ENCODE peak calls at places on chromosomes 7 and 10, in seven cellular contexts. L, O, E, P, B, X and U are unnamed samples.

GRCh38 chr7:56053379-56053778 is 1.8 kb downstream of the CCT6A start:
- DNase-seq in L (no peak), O (no peak), E (no peak), P (no peak), B (no peak), X (no peak), U (no peak)

GRCh38 chr10:119860866-119861601 is 11.6 kb downstream of the MCMBP start:
- DNase-seq in L (no peak), O (no peak), E (no peak), P (no peak), B (peak; percentile 13), X (no peak), U (no peak)

GRCh38 chr7:135508853-135509588 is 881 bp downstream of the CNOT4 start:
- DNase-seq in L (no peak), O (peak; percentile 4), E (no peak), P (no peak), B (peak; percentile 34), X (peak; percentile 33), U (peak; percentile 50)

GRCh38 chr10:111360260-111360925 is 283.6 kb downstream of the ADRA2A start:
- DNase-seq in L (peak; percentile 19), O (no peak), E (peak; percentile 21), P (peak; percentile 35), B (no peak), X (peak; percentile 29), U (peak; percentile 29)

GRCh38 chr7:128889121-128889520 is 21.4 kb downstream of the KCP start:
- DNase-seq in L (no peak), O (no peak), E (no peak), P (no peak), B (no peak), X (no peak), U (peak; percentile 35)

GRCh38 chr10:25869609-25870008 is 64.4 kb upstream of the MYO3A start:
- DNase-seq in L (no peak), O (no peak), E (no peak), P (no peak), B (no peak), X (no peak), U (no peak)

GRCh38 chr7:85659364-85659763 is 472.5 kb upstream of the SEMA3D start:
- DNase-seq in L (no peak), O (no peak), E (no peak), P (no peak), B (peak; percentile 4), X (no peak), U (no peak)

GRCh38 chr7:17535776-17536175 is 237.3 kb downstream of the AHR start:
- DNase-seq in L (no peak), O (no peak), E (no peak), P (no peak), B (peak; percentile 87), X (no peak), U (no peak)

GRCh38 chr10:72201293-72201692 is 14.5 kb upstream of the ANAPC16 start:
- DNase-seq in L (no peak), O (no peak), E (no peak), P (no peak), B (no peak), X (no peak), U (no peak)

GRCh38 chr7:12730523-12730922 is 43.1 kb downstream of the ARL4A start:
- DNase-seq in L (no peak), O (no peak), E (no peak), P (no peak), B (no peak), X (no peak), U (no peak)